ENCODE peak calls at places on chromosome 4, in ten cellular contexts. Z, V, W, J, N, K, O, F, Y and Q are unnamed samples.

GRCh38 chr4:169152899-169153298 is 117.9 kb downstream of the SH3RF1 start:
- DNase-seq in N (no peak), J (no peak), V (no peak), Z (no peak), Y (no peak), K (no peak), W (no peak), F (no peak), O (no peak), Q (no peak)

GRCh38 chr4:106368678-106369077 is at the start of gene GIMD1:
- DNase-seq in N (no peak), J (no peak), V (no peak), Z (no peak), Y (no peak), O (no peak), F (no peak), W (no peak), K (no peak), Q (no peak)

GRCh38 chr4:929970-930625 is 2.0 kb downstream of the GAK start:
- DNase-seq in K (no peak), W (peak), J (no peak), Z (no peak), N (no peak), O (peak), F (no peak), V (no peak), Y (no peak), Q (no peak)

GRCh38 chr4:30437316-30437715 is 282.9 kb upstream of the PCDH7 start:
- DNase-seq in N (no peak), K (no peak), Z (no peak), Y (no peak), O (peak), W (no peak), F (no peak), V (no peak), J (no peak), Q (no peak)

GRCh38 chr4:1958276-1959103 is 50.3 kb downstream of the NELFA start:
- DNase-seq in Y (no peak), W (no peak), N (no peak), J (no peak), O (no peak), V (no peak), F (no peak), Z (no peak), K (no peak), Q (no peak)

GRCh38 chr4:186724048-186724860 is 598 bp upstream of the FAT1 start:
- DNase-seq in V (peak), J (no peak), K (no peak), W (peak), Y (peak), N (peak), F (peak), Z (peak), O (no peak), Q (no peak)

GRCh38 chr4:17309567-17310268 is 202.2 kb downstream of the QDPR start:
- DNase-seq in F (no peak), Z (no peak), Y (no peak), N (no peak), O (no peak), W (no peak), K (no peak), V (no peak), J (no peak), Q (no peak)

GRCh38 chr4:89889289-89889688 is 5.4 kb upstream of the MMRN1 start:
- DNase-seq in W (no peak), V (no peak), K (no peak), J (peak), N (peak), F (no peak), Y (no peak), Z (no peak), O (no peak), Q (no peak)

GRCh38 chr4:143441678-143442077 is 71.8 kb upstream of the SMARCA5 start:
- DNase-seq in K (no peak), O (no peak), V (no peak), Y (no peak), F (no peak), Z (no peak), N (no peak), J (no peak), W (no peak), Q (no peak)

GRCh38 chr4:94515365-94515764 is 63.6 kb downstream of the PDLIM5 start:
- DNase-seq in N (no peak), W (no peak), O (no peak), J (no peak), V (no peak), F (no peak), K (no peak), Z (no peak), Y (no peak), Q (no peak)

GRCh38 chr4:30399476-30399875 is 320.7 kb upstream of the PCDH7 start:
- DNase-seq in W (no peak), V (no peak), J (no peak), Z (no peak), O (no peak), N (no peak), F (no peak), K (no peak), Y (no peak), Q (no peak)

GRCh38 chr4:5724377-5724776 is 13.4 kb downstream of the EVC start:
- DNase-seq in F (no peak), W (no peak), K (no peak), Y (no peak), J (no peak), N (no peak), O (no peak), Z (no peak), V (no peak), Q (no peak)

GRCh38 chr4:139554726-139555072 is 1.3 kb downstream of the SETD7 start:
- DNase-seq in K (no peak), F (no peak), N (no peak), J (no peak), W (no peak), O (no peak), Z (no peak), V (no peak), Y (no peak), Q (no peak)

GRCh38 chr4:52588097-52588496 is 71.0 kb downstream of the USP46 start:
- DNase-seq in F (no peak), Z (peak), J (no peak), N (no peak), K (no peak), O (no peak), Y (peak), V (peak), W (no peak), Q (no peak)

GRCh38 chr4:4574792-4575191 is 32.9 kb upstream of the STX18 start:
- DNase-seq in J (peak), K (no peak), F (no peak), Y (peak), W (peak), O (peak), Z (no peak), V (peak), N (peak), Q (peak)

GRCh38 chr4:142350886-142351285 is 495.2 kb downstream of the INPP4B start:
- DNase-seq in W (no peak), Y (no peak), O (no peak), V (peak), F (no peak), N (no peak), J (no peak), Z (no peak), K (no peak), Q (peak)

GRCh38 chr4:119135721-119136121 is at the start of gene MYOZ2:
- DNase-seq in V (no peak), F (no peak), J (no peak), Z (no peak), Y (no peak), W (no peak), N (peak), K (no peak), O (peak), Q (no peak)

GRCh38 chr4:1040344-1041146 is 29.1 kb downstream of the FGFRL1 start:
- DNase-seq in W (no peak), J (peak), Z (no peak), K (no peak), F (no peak), V (no peak), Y (no peak), N (no peak), O (no peak), Q (no peak)

GRCh38 chr4:126097155-126097554 is 782.4 kb downstream of the FAT4 start:
- DNase-seq in K (no peak), Z (no peak), N (no peak), O (no peak), W (no peak), F (no peak), Y (no peak), V (no peak), J (no peak), Q (no peak)

GRCh38 chr4:170242471-170242870 is 152.7 kb upstream of the AADAT start:
- DNase-seq in V (no peak), K (no peak), Y (no peak), Z (no peak), J (no peak), W (no peak), F (no peak), N (peak), O (peak), Q (no peak)

GRCh38 chr4:176565044-176565443 is 227.7 kb downstream of the VEGFC start:
- DNase-seq in V (no peak), O (no peak), Y (no peak), W (no peak), F (no peak), J (no peak), K (no peak), N (no peak), Z (no peak), Q (no peak)

GRCh38 chr4:121252224-121252806 is 88.2 kb upstream of the TNIP3 start:
- DNase-seq in O (peak), K (peak), J (no peak), V (peak), N (peak), F (no peak), Y (peak), Z (peak), W (peak), Q (peak)

GRCh38 chr4:2806392-2807355 is 13.8 kb downstream of the SH3BP2 start:
- DNase-seq in N (no peak), Y (peak), O (no peak), W (peak), V (peak), K (no peak), J (no peak), Z (no peak), F (no peak), Q (no peak)

GRCh38 chr4:138181288-138181687 is 60.9 kb downstream of the SLC7A11 start:
- DNase-seq in V (no peak), Z (no peak), J (no peak), N (no peak), K (no peak), W (no peak), Y (peak), F (no peak), O (no peak), Q (no peak)

GRCh38 chr4:75777589-75777988 is 53.2 kb downstream of the USO1 start:
- DNase-seq in O (no peak), W (no peak), Y (no peak), N (no peak), Z (no peak), J (no peak), K (no peak), V (no peak), F (no peak), Q (no peak)

GRCh38 chr4:119113033-119113655 is 22.5 kb upstream of the MYOZ2 start:
- DNase-seq in O (peak), W (no peak), Y (no peak), J (no peak), N (peak), Z (no peak), V (no peak), K (no peak), F (no peak), Q (peak)

DNA sequence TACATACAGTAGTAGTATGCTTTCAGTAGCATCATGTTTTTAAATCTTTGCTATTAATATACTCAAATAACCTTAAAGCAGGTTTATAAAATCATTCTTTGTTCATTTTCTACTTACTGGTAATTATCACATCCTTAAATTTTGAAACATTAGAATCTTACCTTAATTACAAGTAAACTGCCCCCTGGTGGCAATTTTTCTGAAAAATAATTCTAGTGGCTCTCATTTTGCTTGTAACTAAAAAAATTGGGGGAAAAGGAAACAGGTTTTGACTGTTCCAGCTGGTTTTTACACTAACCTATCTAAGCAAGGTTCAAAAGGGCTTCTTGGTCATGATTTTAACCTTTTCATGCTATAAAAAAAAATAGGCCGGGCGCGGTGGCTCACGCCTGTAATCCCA is 18.5 kb upstream of the DCAF4L1 start:
- DNase-seq in J (no peak), Z (no peak), O (peak), F (no peak), K (no peak), Y (no peak), V (no peak), W (no peak), N (no peak), Q (no peak)
- TF ChIP-seq CTCF in J (peak), Z (no peak), O (no peak), F (peak), K (peak), Y (peak), V (peak), W (no peak), N (peak), Q (peak)

GRCh38 chr4:12724520-12724919 is 759.6 kb downstream of the RAB28 start:
- DNase-seq in W (no peak), V (no peak), F (no peak), J (no peak), N (no peak), Z (no peak), Y (no peak), O (peak), K (no peak), Q (no peak)

GRCh38 chr4:12729384-12729783 is 754.8 kb downstream of the RAB28 start:
- DNase-seq in N (no peak), K (no peak), Y (no peak), J (no peak), V (no peak), W (no peak), F (no peak), Z (peak), O (peak), Q (no peak)

DNA sequence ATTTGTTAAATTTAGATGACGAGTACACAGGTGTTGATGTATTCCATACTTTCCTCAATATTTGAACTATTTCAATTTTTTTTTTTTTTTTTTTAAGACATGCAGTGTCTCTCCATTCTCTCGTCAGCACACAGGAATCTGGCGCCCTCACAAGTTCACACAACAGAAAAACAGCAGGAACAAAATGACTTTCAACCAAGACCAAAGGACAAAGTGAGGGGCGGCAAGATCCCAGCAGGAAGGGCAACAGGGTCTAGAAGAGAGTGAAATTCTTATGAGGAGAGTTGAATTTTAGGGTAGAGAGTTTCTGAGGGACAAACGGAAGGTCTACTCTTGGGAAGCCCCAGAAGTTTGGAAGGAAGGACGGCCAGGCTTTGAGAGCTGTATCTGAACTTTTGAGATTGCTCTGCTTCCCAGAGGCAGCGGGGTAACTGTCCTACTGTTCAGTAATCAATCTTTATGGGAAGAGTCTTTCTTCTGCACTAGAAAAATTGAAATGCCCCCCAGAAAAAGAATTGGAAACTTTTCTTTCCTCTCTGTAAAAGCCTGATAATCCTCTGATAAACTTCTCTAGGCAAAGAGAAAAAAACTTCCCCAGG is 760.2 kb downstream of the RAB28 start:
- DNase-seq in O (no peak), F (no peak), W (no peak), J (no peak), K (no peak), Z (no peak), Y (no peak), N (no peak), V (no peak), Q (no peak)
- TF ChIP-seq CTCF in O (no peak), F (no peak), W (no peak), J (no peak), K (no peak), Z (no peak), Y (no peak), N (no peak), V (no peak), Q (no peak)

GRCh38 chr4:48295116-48295515 is 25.5 kb upstream of the TEC start:
- DNase-seq in Z (no peak), F (no peak), W (no peak), J (no peak), Y (no peak), O (no peak), N (no peak), V (no peak), K (no peak), Q (no peak)

DNA sequence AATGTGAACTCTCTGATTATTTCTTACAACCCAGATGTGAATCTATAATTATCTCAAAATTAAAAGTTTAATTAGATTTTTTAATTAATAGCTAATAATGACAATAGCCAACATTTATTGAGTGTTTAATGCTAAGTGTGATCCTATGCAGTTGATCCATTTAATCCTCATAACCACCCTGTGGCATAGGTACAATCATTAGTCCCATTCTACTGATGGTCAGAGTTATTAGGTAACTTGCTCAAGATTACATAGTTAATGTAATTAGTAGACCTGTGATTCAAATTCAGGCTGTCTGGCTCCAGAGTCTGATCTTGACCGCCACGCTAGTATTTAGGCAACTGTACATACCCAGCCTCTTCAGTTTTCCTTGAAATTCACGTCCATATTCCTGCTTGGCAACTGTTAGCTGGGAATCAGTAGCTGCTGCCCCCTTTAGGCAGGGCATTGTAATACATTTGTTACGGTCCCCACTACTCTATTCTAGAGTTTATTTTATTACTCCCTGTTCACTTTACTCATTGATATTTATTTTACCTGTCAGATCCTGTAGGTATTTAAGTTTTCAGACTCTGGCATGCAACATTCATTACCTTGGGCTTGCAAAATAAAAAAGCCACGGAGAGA is 20.6 kb upstream of the TEC start:
- DNase-seq in O (peak), J (no peak), V (peak), K (no peak), Z (peak), F (no peak), N (peak), W (no peak), Y (no peak), Q (no peak)
- TF ChIP-seq CTCF in O (peak), J (peak), V (peak), K (peak), Z (peak), F (peak), N (peak), W (peak), Y (peak), Q (peak)

GRCh38 chr4:93187892-93188291 is 640.7 kb upstream of the ATOH1 start:
- DNase-seq in V (no peak), Z (no peak), J (no peak), O (no peak), N (no peak), W (no peak), F (no peak), Y (no peak), K (no peak), Q (no peak)
- TF ChIP-seq CTCF in V (no peak), Z (no peak), J (no peak), O (no peak), N (no peak), W (no peak), F (no peak), Y (no peak), K (no peak), Q (no peak)

GRCh38 chr4:18937080-18937479 is 915.5 kb upstream of the LCORL start:
- DNase-seq in Z (no peak), F (no peak), O (no peak), W (no peak), J (no peak), Y (no peak), V (no peak), N (no peak), K (no peak), Q (no peak)

GRCh38 chr4:18935956-18936355 is 914.4 kb upstream of the LCORL start:
- DNase-seq in W (no peak), J (no peak), N (no peak), K (no peak), O (no peak), Z (no peak), Y (no peak), V (no peak), F (no peak), Q (no peak)

GRCh38 chr4:18932940-18933339 is 911.4 kb upstream of the LCORL start:
- DNase-seq in Z (no peak), O (no peak), N (no peak), V (no peak), J (no peak), K (no peak), Y (no peak), F (no peak), W (no peak), Q (no peak)

GRCh38 chr4:18931643-18932373 is 910.3 kb upstream of the LCORL start:
- DNase-seq in F (no peak), V (no peak), W (no peak), Y (no peak), O (no peak), N (no peak), J (no peak), Z (no peak), K (no peak), Q (no peak)

DNA sequence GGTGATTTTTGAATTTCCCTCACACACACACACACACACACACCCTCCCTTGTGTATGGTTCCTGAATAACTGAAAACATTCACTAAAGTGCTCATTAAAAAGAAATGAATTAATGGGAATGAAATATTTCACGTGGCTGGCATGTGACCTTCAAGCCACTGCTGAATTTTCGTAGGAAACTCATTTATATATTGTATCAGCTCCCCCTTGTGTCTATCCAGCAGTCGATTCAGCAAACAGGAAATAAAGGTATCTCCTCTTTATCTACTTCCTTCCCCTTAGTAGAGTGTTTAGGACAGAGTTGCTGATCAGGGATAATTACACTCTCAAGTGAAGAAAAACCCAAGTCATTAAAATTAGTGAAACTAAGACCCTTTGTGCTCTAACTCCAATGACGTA is 912.6 kb upstream of the LCORL start:
- DNase-seq in W (no peak), V (no peak), Z (no peak), F (no peak), J (no peak), O (peak), K (no peak), Y (no peak), N (peak), Q (no peak)
- TF ChIP-seq CTCF in W (no peak), V (no peak), Z (no peak), F (no peak), J (no peak), O (no peak), K (no peak), Y (peak), N (peak), Q (no peak)